ENCODE peak calls at places on chromosomes 1 and 21, in ten cellular contexts. R, V, X, P, G, E, A, B, I and Z are unnamed samples.
A peak's percentile ranks its signal among the peaks of the same experiment; 100 is the strongest.

GRCh38 chr1:66607458-66607857 is 73.5 kb downstream of the SGIP1 start:
- ATAC-seq in R (no peak), V (no peak), X (no peak), P (no peak), G (no peak), E (no peak), A (no peak), B (no peak), I (no peak), Z (no peak)

GRCh38 chr21:45050361-45050785 is 24.0 kb upstream of the ADARB1 start:
- ATAC-seq in R (peak; percentile 3), V (no peak), X (no peak), P (no peak), G (peak; percentile 62), E (no peak), A (peak; percentile 84), B (no peak), I (no peak), Z (peak; percentile 88)

GRCh38 chr1:1345384-1345783 is 3.8 kb downstream of the DVL1 start:
- ATAC-seq in R (no peak), V (no peak), X (no peak), P (no peak), G (peak; percentile 11), E (no peak), A (no peak), B (no peak), I (no peak), Z (no peak)

GRCh38 chr1:248127653-248128052 is 17.3 kb upstream of the OR2M5 start:
- ATAC-seq in R (no peak), V (no peak), X (no peak), P (no peak), G (no peak), E (no peak), A (no peak), B (no peak), I (no peak), Z (no peak)

GRCh38 chr1:244325056-244325764 is 126.5 kb downstream of the ADSS2 start:
- ATAC-seq in R (peak; percentile 38), V (no peak), X (peak; percentile 75), P (peak; percentile 56), G (peak; percentile 53), E (peak; percentile 52), A (no peak), B (peak; percentile 76), I (no peak), Z (no peak)

GRCh38 chr1:193480755-193481154 is 294.3 kb upstream of the B3GALT2 start:
- ATAC-seq in R (no peak), V (no peak), X (no peak), P (no peak), G (no peak), E (no peak), A (no peak), B (no peak), I (no peak), Z (no peak)

GRCh38 chr1:40774266-40774998 is 9.2 kb upstream of the KCNQ4 start:
- ATAC-seq in R (no peak), V (peak; percentile 40), X (peak; percentile 66), P (peak; percentile 36), G (peak; percentile 78), E (peak; percentile 81), A (peak; percentile 57), B (peak; percentile 72), I (no peak), Z (no peak)

GRCh38 chr1:82806133-82806532 is 1005.4 kb downstream of the ADGRL2 start:
- ATAC-seq in R (no peak), V (no peak), X (no peak), P (no peak), G (no peak), E (no peak), A (no peak), B (no peak), I (no peak), Z (no peak)

GRCh38 chr21:45325206-45326168 is 37.8 kb upstream of the POFUT2 start:
- ATAC-seq in R (no peak), V (no peak), X (no peak), P (no peak), G (no peak), E (no peak), A (no peak), B (no peak), I (no peak), Z (no peak)

GRCh38 chr1:150973258-150973825 is 1.3 kb downstream of the CERS2 start:
- ATAC-seq in R (peak; percentile 8), V (peak; percentile 3), X (no peak), P (peak; percentile 5), G (no peak), E (no peak), A (no peak), B (no peak), I (no peak), Z (no peak)

DNA sequence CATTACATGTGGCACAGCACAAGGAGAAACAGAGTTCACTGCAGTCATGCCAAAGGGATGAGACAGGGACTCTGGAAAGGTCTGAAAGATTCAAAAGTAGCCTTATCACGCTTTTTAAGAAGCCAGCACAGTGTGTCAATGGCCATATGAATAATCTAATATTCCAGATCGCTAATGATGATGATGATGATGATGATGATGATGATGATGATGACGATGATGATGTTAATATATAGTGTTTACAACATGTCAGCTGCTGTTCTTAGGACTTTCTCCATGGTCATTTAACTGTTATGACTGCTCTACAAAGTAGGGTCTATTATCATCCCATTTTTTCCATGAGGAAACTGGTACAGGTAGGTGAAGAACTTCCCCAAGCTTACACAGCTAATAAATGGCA is 64.4 kb downstream of the NTMT2 start:
- ATAC-seq in R (no peak), V (no peak), X (no peak), P (no peak), G (no peak), E (no peak), A (no peak), B (no peak), I (no peak), Z (no peak)
- H3K4me3 ChIP-seq in R (no peak overlapping the region), V (no peak overlapping the region), X (no peak overlapping the region), P (no peak overlapping the region), G (no peak overlapping the region), E (no peak overlapping the region), A (no peak overlapping the region), B (no peak overlapping the region), I (no peak overlapping the region), Z (no peak overlapping the region)

GRCh38 chr1:164591858-164592257 is 32.9 kb downstream of the PBX1 start:
- ATAC-seq in R (peak; percentile 19), V (no peak), X (no peak), P (no peak), G (no peak), E (peak; percentile 17), A (no peak), B (no peak), I (no peak), Z (no peak)
- H3K4me3 ChIP-seq in R (no peak overlapping the region), V (no peak overlapping the region), X (no peak overlapping the region), P (no peak overlapping the region), G (no peak overlapping the region), E (no peak overlapping the region), A (no peak overlapping the region), B (no peak overlapping the region), I (no peak overlapping the region), Z (no peak overlapping the region)

GRCh38 chr1:94979126-94979525 is 52.2 kb upstream of the CNN3 start:
- ATAC-seq in R (no peak), V (no peak), X (no peak), P (no peak), G (no peak), E (no peak), A (no peak), B (no peak), I (no peak), Z (no peak)

GRCh38 chr1:94981574-94981973 is 54.7 kb upstream of the CNN3 start:
- ATAC-seq in R (no peak), V (no peak), X (no peak), P (no peak), G (no peak), E (no peak), A (no peak), B (no peak), I (no peak), Z (no peak)

GRCh38 chr1:94980909-94981252 is 54.0 kb upstream of the CNN3 start:
- ATAC-seq in R (no peak), V (no peak), X (no peak), P (no peak), G (no peak), E (no peak), A (no peak), B (no peak), I (no peak), Z (no peak)

GRCh38 chr1:94978401-94978800 is 51.5 kb upstream of the CNN3 start:
- ATAC-seq in R (no peak), V (no peak), X (no peak), P (no peak), G (no peak), E (no peak), A (no peak), B (no peak), I (no peak), Z (no peak)

GRCh38 chr1:94980049-94980908 is 53.4 kb upstream of the CNN3 start:
- ATAC-seq in R (peak; percentile 87), V (peak; percentile 54), X (no peak), P (peak; percentile 81), G (no peak), E (no peak), A (peak; percentile 38), B (no peak), I (no peak), Z (peak; percentile 29)
- H3K4me3 ChIP-seq in R (no peak overlapping the region), V (no peak overlapping the region), X (no peak overlapping the region), P (no peak overlapping the region), G (no peak overlapping the region), E (no peak overlapping the region), A (no peak overlapping the region), B (no peak overlapping the region), I (no peak overlapping the region), Z (no peak overlapping the region)

GRCh38 chr1:68237040-68237439 is 4.7 kb upstream of the WLS start:
- ATAC-seq in R (no peak), V (no peak), X (no peak), P (no peak), G (no peak), E (no peak), A (no peak), B (no peak), I (no peak), Z (no peak)

GRCh38 chr1:68231627-68232303 is 558 bp downstream of the WLS start:
- ATAC-seq in R (peak; percentile 36), V (peak; percentile 60), X (no peak), P (peak; percentile 73), G (peak; percentile 76), E (peak; percentile 59), A (peak; percentile 70), B (no peak), I (peak; percentile 7), Z (peak; percentile 65)

GRCh38 chr1:68232354-68233148 is at the start of gene WLS:
- ATAC-seq in R (peak; percentile 78), V (peak; percentile 93), X (no peak), P (peak; percentile 88), G (peak; percentile 91), E (peak; percentile 87), A (peak; percentile 90), B (peak; percentile 38), I (peak; percentile 74), Z (peak; percentile 85)

GRCh38 chr1:68233202-68233601 is 879 bp upstream of the WLS start:
- ATAC-seq in R (no peak), V (no peak), X (no peak), P (no peak), G (no peak), E (no peak), A (no peak), B (no peak), I (no peak), Z (no peak)

DNA sequence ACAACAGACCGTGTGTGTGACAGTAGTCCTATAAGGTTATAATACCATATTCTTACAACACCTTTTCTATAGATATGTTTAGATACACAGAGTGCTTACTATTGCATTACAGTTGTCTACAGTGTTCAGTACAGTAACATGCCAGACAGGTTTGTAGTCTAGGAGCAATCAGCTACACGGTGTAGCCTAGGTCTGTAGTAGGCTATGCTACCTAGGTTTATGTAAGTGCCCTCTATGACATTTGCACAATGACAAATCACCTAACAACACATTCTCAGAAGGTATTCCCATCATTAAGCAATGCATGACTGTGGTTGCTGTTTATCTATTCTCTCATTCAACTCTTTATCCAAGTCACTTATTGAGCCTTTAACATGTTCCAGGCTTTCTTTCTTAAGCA is 1.8 kb upstream of the WLS start:
- ATAC-seq in R (no peak), V (no peak), X (no peak), P (no peak), G (no peak), E (no peak), A (no peak), B (no peak), I (no peak), Z (no peak)
- H3K4me3 ChIP-seq in R (no peak overlapping the region), V (no peak overlapping the region), X (no peak overlapping the region), P (no peak overlapping the region), G (no peak overlapping the region), E (no peak overlapping the region), A (no peak overlapping the region), B (no peak overlapping the region), I (no peak overlapping the region), Z (no peak overlapping the region)